ENCODE peak calls at places on chromosomes 7 and 10, in nine cellular contexts. One of them, this sample, is unnamed.
A peak's percentile ranks its signal among the peaks of the same experiment; 100 is the strongest.

GRCh38 chr7:151429555-151430331 is 10.2 kb downstream of the CRYGN start:
- DNase-seq in CD8-positive, alpha-beta memory T cell: peak; percentile 26
- DNase-seq in cardiac muscle cell: peak; percentile 45
- DNase-seq in uterus: no peak
- DNase-seq in trophoblast cell: no peak
- DNase-seq in OCI-LY7: peak; percentile 43
- DNase-seq in colonic mucosa: no peak
- DNase-seq in CD4-positive, alpha-beta memory T cell: peak; percentile 82
- DNase-seq in fibroblast of lung: peak; percentile 14
- DNase-seq in this sample: no peak

GRCh38 chr10:121722665-121723064 is 124.4 kb upstream of the FGFR2 start:
- DNase-seq in OCI-LY7: no peak
- DNase-seq in fibroblast of lung: peak; percentile 13
- DNase-seq in CD4-positive, alpha-beta memory T cell: no peak
- DNase-seq in cardiac muscle cell: no peak
- DNase-seq in uterus: no peak
- DNase-seq in CD8-positive, alpha-beta memory T cell: no peak
- DNase-seq in colonic mucosa: no peak
- DNase-seq in trophoblast cell: no peak
- DNase-seq in this sample: no peak

GRCh38 chr7:28157826-28158416 is 22.7 kb downstream of the JAZF1 start:
- DNase-seq in fibroblast of lung: no peak
- DNase-seq in cardiac muscle cell: peak; percentile 63
- DNase-seq in uterus: no peak
- DNase-seq in colonic mucosa: no peak
- DNase-seq in CD4-positive, alpha-beta memory T cell: no peak
- DNase-seq in OCI-LY7: no peak
- DNase-seq in CD8-positive, alpha-beta memory T cell: no peak
- DNase-seq in trophoblast cell: no peak
- DNase-seq in this sample: no peak

GRCh38 chr7:140525741-140526140 is 46.4 kb upstream of the MKRN1 start:
- DNase-seq in colonic mucosa: peak; percentile 77
- DNase-seq in CD4-positive, alpha-beta memory T cell: peak; percentile 39
- DNase-seq in OCI-LY7: no peak
- DNase-seq in CD8-positive, alpha-beta memory T cell: peak; percentile 5
- DNase-seq in trophoblast cell: no peak
- DNase-seq in uterus: no peak
- DNase-seq in cardiac muscle cell: peak; percentile 68
- DNase-seq in fibroblast of lung: peak; percentile 83
- DNase-seq in this sample: no peak

GRCh38 chr10:86644412-86645110 is 9.8 kb upstream of the OPN4 start:
- DNase-seq in OCI-LY7: peak; percentile 14
- DNase-seq in CD8-positive, alpha-beta memory T cell: no peak
- DNase-seq in colonic mucosa: no peak
- DNase-seq in CD4-positive, alpha-beta memory T cell: no peak
- DNase-seq in trophoblast cell: no peak
- DNase-seq in cardiac muscle cell: no peak
- DNase-seq in uterus: no peak
- DNase-seq in fibroblast of lung: peak; percentile 47
- DNase-seq in this sample: no peak

GRCh38 chr7:134355925-134356324 is 39.2 kb upstream of the SLC35B4 start:
- DNase-seq in fibroblast of lung: no peak
- DNase-seq in trophoblast cell: no peak
- DNase-seq in colonic mucosa: peak; percentile 66
- DNase-seq in cardiac muscle cell: peak; percentile 54
- DNase-seq in OCI-LY7: no peak
- DNase-seq in uterus: no peak
- DNase-seq in CD8-positive, alpha-beta memory T cell: no peak
- DNase-seq in CD4-positive, alpha-beta memory T cell: no peak
- DNase-seq in this sample: no peak

GRCh38 chr7:71303566-71303965 is 171.6 kb downstream of the GALNT17 start:
- DNase-seq in uterus: no peak
- DNase-seq in trophoblast cell: no peak
- DNase-seq in colonic mucosa: no peak
- DNase-seq in CD8-positive, alpha-beta memory T cell: no peak
- DNase-seq in fibroblast of lung: peak; percentile 93
- DNase-seq in CD4-positive, alpha-beta memory T cell: no peak
- DNase-seq in OCI-LY7: no peak
- DNase-seq in cardiac muscle cell: no peak
- DNase-seq in this sample: no peak

GRCh38 chr7:137025469-137026175 is 157.2 kb downstream of the CHRM2 start:
- DNase-seq in CD8-positive, alpha-beta memory T cell: no peak
- DNase-seq in trophoblast cell: peak; percentile 9
- DNase-seq in cardiac muscle cell: peak; percentile 30
- DNase-seq in colonic mucosa: no peak
- DNase-seq in CD4-positive, alpha-beta memory T cell: no peak
- DNase-seq in uterus: no peak
- DNase-seq in fibroblast of lung: peak; percentile 91
- DNase-seq in OCI-LY7: no peak
- DNase-seq in this sample: peak; percentile 68

GRCh38 chr7:33477719-33478480 is 348.5 kb downstream of the BBS9 start:
- DNase-seq in uterus: no peak
- DNase-seq in fibroblast of lung: no peak
- DNase-seq in CD8-positive, alpha-beta memory T cell: no peak
- DNase-seq in CD4-positive, alpha-beta memory T cell: no peak
- DNase-seq in cardiac muscle cell: no peak
- DNase-seq in colonic mucosa: no peak
- DNase-seq in OCI-LY7: no peak
- DNase-seq in trophoblast cell: no peak
- DNase-seq in this sample: no peak

GRCh38 chr7:143492043-143492471 is 14.4 kb downstream of the TAS2R41 start:
- DNase-seq in cardiac muscle cell: peak; percentile 58
- DNase-seq in fibroblast of lung: peak; percentile 80
- DNase-seq in colonic mucosa: no peak
- DNase-seq in trophoblast cell: peak; percentile 93
- DNase-seq in CD4-positive, alpha-beta memory T cell: no peak
- DNase-seq in CD8-positive, alpha-beta memory T cell: no peak
- DNase-seq in uterus: no peak
- DNase-seq in OCI-LY7: no peak
- DNase-seq in this sample: peak; percentile 29

GRCh38 chr10:77834540-77834939 is 92.0 kb downstream of the DLG5 start:
- DNase-seq in trophoblast cell: no peak
- DNase-seq in CD4-positive, alpha-beta memory T cell: no peak
- DNase-seq in CD8-positive, alpha-beta memory T cell: no peak
- DNase-seq in cardiac muscle cell: no peak
- DNase-seq in OCI-LY7: no peak
- DNase-seq in fibroblast of lung: no peak
- DNase-seq in colonic mucosa: no peak
- DNase-seq in uterus: no peak
- DNase-seq in this sample: no peak

GRCh38 chr10:49761201-49761788 is 828 bp downstream of the OGDHL start:
- DNase-seq in fibroblast of lung: no peak
- DNase-seq in trophoblast cell: no peak
- DNase-seq in cardiac muscle cell: no peak
- DNase-seq in OCI-LY7: no peak
- DNase-seq in uterus: no peak
- DNase-seq in colonic mucosa: no peak
- DNase-seq in CD4-positive, alpha-beta memory T cell: no peak
- DNase-seq in CD8-positive, alpha-beta memory T cell: no peak
- DNase-seq in this sample: no peak

GRCh38 chr7:2017483-2017891 is 215.3 kb downstream of the MAD1L1 start:
- DNase-seq in trophoblast cell: peak; percentile 34
- DNase-seq in uterus: no peak
- DNase-seq in CD4-positive, alpha-beta memory T cell: no peak
- DNase-seq in cardiac muscle cell: no peak
- DNase-seq in colonic mucosa: no peak
- DNase-seq in OCI-LY7: no peak
- DNase-seq in CD8-positive, alpha-beta memory T cell: no peak
- DNase-seq in fibroblast of lung: no peak
- DNase-seq in this sample: no peak

GRCh38 chr7:341841-342638 is 52.1 kb downstream of the FOXL3 start:
- DNase-seq in fibroblast of lung: no peak
- DNase-seq in OCI-LY7: no peak
- DNase-seq in CD8-positive, alpha-beta memory T cell: no peak
- DNase-seq in CD4-positive, alpha-beta memory T cell: no peak
- DNase-seq in colonic mucosa: peak; percentile 70
- DNase-seq in cardiac muscle cell: no peak
- DNase-seq in trophoblast cell: no peak
- DNase-seq in uterus: no peak
- DNase-seq in this sample: no peak

GRCh38 chr7:151339651-151340377 is 1.8 kb upstream of the NUB1 start:
- DNase-seq in colonic mucosa: no peak
- DNase-seq in trophoblast cell: peak; percentile 27
- DNase-seq in CD4-positive, alpha-beta memory T cell: peak; percentile 36
- DNase-seq in uterus: no peak
- DNase-seq in cardiac muscle cell: no peak
- DNase-seq in OCI-LY7: no peak
- DNase-seq in fibroblast of lung: no peak
- DNase-seq in CD8-positive, alpha-beta memory T cell: no peak
- DNase-seq in this sample: no peak

GRCh38 chr7:141915565-141915964 is 634 bp upstream of the OR9A4 start:
- DNase-seq in OCI-LY7: no peak
- DNase-seq in CD8-positive, alpha-beta memory T cell: no peak
- DNase-seq in trophoblast cell: peak; percentile 86
- DNase-seq in fibroblast of lung: no peak
- DNase-seq in cardiac muscle cell: no peak
- DNase-seq in uterus: no peak
- DNase-seq in colonic mucosa: peak; percentile 41
- DNase-seq in CD4-positive, alpha-beta memory T cell: no peak
- DNase-seq in this sample: no peak

GRCh38 chr7:27175626-27176342 is 1.7 kb upstream of the HOXA10 start:
- DNase-seq in uterus: peak; percentile 27
- DNase-seq in OCI-LY7: no peak
- DNase-seq in CD8-positive, alpha-beta memory T cell: no peak
- DNase-seq in trophoblast cell: no peak
- DNase-seq in fibroblast of lung: no peak
- DNase-seq in CD4-positive, alpha-beta memory T cell: no peak
- DNase-seq in cardiac muscle cell: no peak
- DNase-seq in colonic mucosa: no peak
- DNase-seq in this sample: peak; percentile 83

GRCh38 chr10:91227576-91227975 is 7.1 kb downstream of the PCGF5 start:
- DNase-seq in fibroblast of lung: no peak
- DNase-seq in trophoblast cell: no peak
- DNase-seq in cardiac muscle cell: no peak
- DNase-seq in CD4-positive, alpha-beta memory T cell: no peak
- DNase-seq in colonic mucosa: no peak
- DNase-seq in uterus: no peak
- DNase-seq in OCI-LY7: no peak
- DNase-seq in CD8-positive, alpha-beta memory T cell: no peak
- DNase-seq in this sample: no peak

GRCh38 chr7:99092064-99092720 is 51.7 kb downstream of the SMURF1 start:
- DNase-seq in OCI-LY7: no peak
- DNase-seq in CD8-positive, alpha-beta memory T cell: no peak
- DNase-seq in uterus: no peak
- DNase-seq in cardiac muscle cell: no peak
- DNase-seq in CD4-positive, alpha-beta memory T cell: no peak
- DNase-seq in colonic mucosa: no peak
- DNase-seq in fibroblast of lung: no peak
- DNase-seq in trophoblast cell: peak; percentile 35
- DNase-seq in this sample: no peak

GRCh38 chr7:149245244-149245643 is 5.8 kb downstream of the ZNF212 start:
- DNase-seq in CD8-positive, alpha-beta memory T cell: no peak
- DNase-seq in OCI-LY7: no peak
- DNase-seq in trophoblast cell: peak; percentile 43
- DNase-seq in cardiac muscle cell: no peak
- DNase-seq in colonic mucosa: no peak
- DNase-seq in CD4-positive, alpha-beta memory T cell: no peak
- DNase-seq in uterus: no peak
- DNase-seq in fibroblast of lung: no peak
- DNase-seq in this sample: peak; percentile 60

GRCh38 chr7:50206521-50207250 is 97.8 kb upstream of the IKZF1 start:
- DNase-seq in CD8-positive, alpha-beta memory T cell: peak; percentile 39
- DNase-seq in uterus: no peak
- DNase-seq in fibroblast of lung: no peak
- DNase-seq in cardiac muscle cell: no peak
- DNase-seq in CD4-positive, alpha-beta memory T cell: peak; percentile 65
- DNase-seq in OCI-LY7: no peak
- DNase-seq in trophoblast cell: no peak
- DNase-seq in colonic mucosa: no peak
- DNase-seq in this sample: no peak

GRCh38 chr7:15123901-15124300 is 221.3 kb upstream of the DGKB start:
- DNase-seq in CD8-positive, alpha-beta memory T cell: no peak
- DNase-seq in cardiac muscle cell: no peak
- DNase-seq in trophoblast cell: no peak
- DNase-seq in uterus: no peak
- DNase-seq in OCI-LY7: no peak
- DNase-seq in CD4-positive, alpha-beta memory T cell: no peak
- DNase-seq in fibroblast of lung: peak; percentile 19
- DNase-seq in colonic mucosa: no peak
- DNase-seq in this sample: no peak

DNA sequence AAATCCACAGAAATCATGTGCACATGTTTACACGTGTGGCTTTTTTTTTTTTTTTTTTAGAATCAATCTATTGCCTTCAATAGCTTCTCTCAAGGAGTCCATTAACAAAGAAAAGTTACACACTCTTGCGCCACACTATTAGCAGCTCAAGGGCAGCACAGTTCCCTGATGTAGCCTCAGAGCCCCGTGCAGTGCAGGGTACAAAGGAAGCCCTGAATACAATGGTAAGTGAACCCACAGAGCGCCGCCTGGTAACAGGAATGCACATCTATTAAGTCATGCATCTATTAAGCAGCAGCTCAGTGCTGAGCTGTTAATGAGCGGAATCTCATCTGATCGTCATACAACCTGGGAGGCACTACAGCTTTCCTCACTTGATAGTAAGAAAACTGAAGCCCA is 113.7 kb upstream of the PDLIM1 start:
- DNase-seq in CD8-positive, alpha-beta memory T cell: no peak
- DNase-seq in CD4-positive, alpha-beta memory T cell: no peak
- DNase-seq in fibroblast of lung: no peak
- DNase-seq in colonic mucosa: no peak
- DNase-seq in OCI-LY7: no peak
- DNase-seq in trophoblast cell: no peak
- DNase-seq in cardiac muscle cell: no peak
- DNase-seq in uterus: no peak
- DNase-seq in this sample: no peak
- H3K36me3 ChIP-seq in CD8-positive, alpha-beta memory T cell: no peaks in the 10 kb centered on the region
- H3K36me3 ChIP-seq in CD4-positive, alpha-beta memory T cell: no peaks in the 10 kb centered on the region
- H3K36me3 ChIP-seq in fibroblast of lung: no peaks in the 10 kb centered on the region
- H3K36me3 ChIP-seq in colonic mucosa: no peaks in the 10 kb centered on the region
- H3K36me3 ChIP-seq in OCI-LY7: no peaks in the 10 kb centered on the region
- H3K36me3 ChIP-seq in trophoblast cell: peaks cover 1% of the 10 kb centered on the region
- H3K36me3 ChIP-seq in cardiac muscle cell: peaks cover 6% of the 10 kb centered on the region
- H3K36me3 ChIP-seq in uterus: no peaks in the 10 kb centered on the region
- H3K36me3 ChIP-seq in this sample: no peaks in the 10 kb centered on the region

GRCh38 chr10:17234541-17234940 is 6.5 kb downstream of the VIM start:
- DNase-seq in CD8-positive, alpha-beta memory T cell: no peak
- DNase-seq in colonic mucosa: no peak
- DNase-seq in OCI-LY7: no peak
- DNase-seq in uterus: no peak
- DNase-seq in trophoblast cell: no peak
- DNase-seq in fibroblast of lung: no peak
- DNase-seq in cardiac muscle cell: no peak
- DNase-seq in CD4-positive, alpha-beta memory T cell: no peak
- DNase-seq in this sample: no peak
- H3K4me3 ChIP-seq in CD8-positive, alpha-beta memory T cell: no peak overlapping the region
- H3K4me3 ChIP-seq in colonic mucosa: no peak overlapping the region
- H3K4me3 ChIP-seq in OCI-LY7: no peak overlapping the region
- H3K4me3 ChIP-seq in uterus: no peak overlapping the region
- H3K4me3 ChIP-seq in trophoblast cell: no peak overlapping the region
- H3K4me3 ChIP-seq in fibroblast of lung: peak overlapping the region; percentile 100
- H3K4me3 ChIP-seq in cardiac muscle cell: no peak overlapping the region
- H3K4me3 ChIP-seq in CD4-positive, alpha-beta memory T cell: no peak overlapping the region
- H3K4me3 ChIP-seq in this sample: no peak overlapping the region

GRCh38 chr7:83442911-83443310 is 206.0 kb downstream of the SEMA3E start:
- DNase-seq in CD8-positive, alpha-beta memory T cell: no peak
- DNase-seq in fibroblast of lung: no peak
- DNase-seq in trophoblast cell: no peak
- DNase-seq in uterus: no peak
- DNase-seq in OCI-LY7: no peak
- DNase-seq in CD4-positive, alpha-beta memory T cell: no peak
- DNase-seq in colonic mucosa: no peak
- DNase-seq in cardiac muscle cell: no peak
- DNase-seq in this sample: no peak
- H3K4me1 ChIP-seq in CD8-positive, alpha-beta memory T cell: no peaks in the 10 kb centered on the region
- H3K4me1 ChIP-seq in fibroblast of lung: no peaks in the 10 kb centered on the region
- H3K4me1 ChIP-seq in trophoblast cell: no peaks in the 10 kb centered on the region
- H3K4me1 ChIP-seq in uterus: no peaks in the 10 kb centered on the region
- H3K4me1 ChIP-seq in OCI-LY7: no peaks in the 10 kb centered on the region
- H3K4me1 ChIP-seq in CD4-positive, alpha-beta memory T cell: no peaks in the 10 kb centered on the region
- H3K4me1 ChIP-seq in colonic mucosa: no peaks in the 10 kb centered on the region
- H3K4me1 ChIP-seq in cardiac muscle cell: no peaks in the 10 kb centered on the region
- H3K4me1 ChIP-seq in this sample: no peaks in the 10 kb centered on the region

GRCh38 chr7:92352009-92352408 is 95.3 kb upstream of the GATAD1 start:
- DNase-seq in trophoblast cell: no peak
- DNase-seq in fibroblast of lung: no peak
- DNase-seq in CD4-positive, alpha-beta memory T cell: no peak
- DNase-seq in CD8-positive, alpha-beta memory T cell: no peak
- DNase-seq in colonic mucosa: no peak
- DNase-seq in OCI-LY7: no peak
- DNase-seq in uterus: no peak
- DNase-seq in cardiac muscle cell: no peak
- DNase-seq in this sample: no peak
- H3K36me3 ChIP-seq in trophoblast cell: peaks cover 8% of the 10 kb centered on the region
- H3K36me3 ChIP-seq in fibroblast of lung: no peaks in the 10 kb centered on the region
- H3K36me3 ChIP-seq in CD4-positive, alpha-beta memory T cell: peaks cover 8% of the 10 kb centered on the region
- H3K36me3 ChIP-seq in CD8-positive, alpha-beta memory T cell: peaks cover 6% of the 10 kb centered on the region
- H3K36me3 ChIP-seq in colonic mucosa: no peaks in the 10 kb centered on the region
- H3K36me3 ChIP-seq in OCI-LY7: peaks cover 60% of the 10 kb centered on the region
- H3K36me3 ChIP-seq in uterus: no peaks in the 10 kb centered on the region
- H3K36me3 ChIP-seq in cardiac muscle cell: peaks cover 26% of the 10 kb centered on the region
- H3K36me3 ChIP-seq in this sample: peaks cover 49% of the 10 kb centered on the region